ENCODE peak calls at places on chromosomes 16 and 17, in six cellular contexts. K is neuronal stem cell, R is IMR-90, P is mesendoderm, Y is H1, I is trophoblast cell. N is an unnamed sample.

GRCh38 chr17:49880291-49881053 is 32.6 kb upstream of the TAC4 start:
- DNase-seq in R (peak; percentile 44), P (peak; percentile 97), I (peak; percentile 94), K (peak; percentile 82), Y (peak; percentile 95), N (peak; percentile 62)

GRCh38 chr17:79023180-79023705 is 726 bp upstream of the C1QTNF1 start:
- DNase-seq in Y (no peak), P (no peak), R (no peak), K (no peak), I (no peak), N (no peak)

GRCh38 chr17:31339906-31340661 is 18.7 kb upstream of the EVI2A start:
- DNase-seq in Y (no peak), R (peak; percentile 90), P (no peak), I (no peak), K (no peak), N (peak; percentile 72)

GRCh38 chr16:69119536-69119935 is 12.9 kb downstream of the CHTF8 start:
- DNase-seq in I (no peak), R (no peak), K (no peak), P (no peak), Y (no peak), N (no peak)

GRCh38 chr17:50559674-50560184 is 786 bp upstream of the CACNA1G start:
- DNase-seq in K (no peak), I (peak; percentile 12), P (peak; percentile 97), Y (peak; percentile 88), R (peak; percentile 5), N (peak; percentile 51)

GRCh38 chr16:22001591-22001990 is 675 bp upstream of the PDZD9 start:
- DNase-seq in Y (no peak), I (no peak), P (no peak), K (no peak), R (peak; percentile 71), N (peak; percentile 39)

GRCh38 chr17:7383742-7384488 is 3.0 kb downstream of the TNK1 start:
- DNase-seq in I (peak; percentile 56), P (peak; percentile 80), R (peak; percentile 13), Y (peak; percentile 92), K (no peak), N (peak; percentile 32)

GRCh38 chr16:71226229-71227141 is 4.0 kb downstream of the HYDIN start:
- DNase-seq in Y (no peak), K (no peak), I (no peak), R (no peak), P (no peak), N (no peak)

GRCh38 chr17:2736956-2737355 is 12.5 kb downstream of the CCDC92B start:
- DNase-seq in I (no peak), K (no peak), P (no peak), Y (no peak), R (no peak), N (peak; percentile 9)

GRCh38 chr17:28967240-28968135 is 16.2 kb upstream of the PHF12 start:
- DNase-seq in I (peak; percentile 89), K (peak; percentile 30), P (peak; percentile 73), Y (no peak), R (no peak), N (no peak)

GRCh38 chr16:13110124-13110796 is 208.9 kb downstream of the SHISA9 start:
- DNase-seq in R (no peak), I (peak; percentile 30), Y (no peak), K (peak; percentile 63), P (peak; percentile 98), N (peak; percentile 71)

GRCh38 chr16:1505073-1505844 is 12.1 kb downstream of the TELO2 start:
- DNase-seq in P (no peak), I (no peak), Y (no peak), R (no peak), K (no peak), N (no peak)

GRCh38 chr17:1726626-1727257 is 2.2 kb downstream of the WDR81 start:
- DNase-seq in R (no peak), P (no peak), K (no peak), I (no peak), Y (no peak), N (no peak)

GRCh38 chr17:72422505-72423285 is 301.9 kb downstream of the SOX9 start:
- DNase-seq in R (peak; percentile 92), I (peak; percentile 98), Y (no peak), P (peak; percentile 73), K (no peak), N (peak; percentile 99)

GRCh38 chr17:13353590-13353989 is 248.1 kb downstream of the HS3ST3A1 start:
- DNase-seq in P (no peak), R (peak; percentile 29), K (no peak), I (no peak), Y (no peak), N (peak; percentile 13)

GRCh38 chr17:64773836-64774761 is 112.0 kb upstream of the SMURF2 start:
- DNase-seq in P (peak; percentile 96), Y (peak; percentile 93), R (peak; percentile 75), I (no peak), K (no peak), N (peak; percentile 85)

GRCh38 chr17:35372846-35373531 is 432 bp downstream of the SLFN11 start:
- DNase-seq in K (no peak), R (no peak), Y (no peak), I (peak; percentile 45), P (no peak), N (no peak)

GRCh38 chr16:64094170-64094960 is 1027.5 kb downstream of the CDH11 start:
- DNase-seq in I (no peak), R (peak; percentile 29), Y (no peak), K (peak; percentile 21), P (no peak), N (peak; percentile 38)

GRCh38 chr17:29622337-29623282 is at the start of gene CORO6:
- DNase-seq in R (peak; percentile 23), I (peak; percentile 68), K (peak; percentile 86), P (peak; percentile 79), Y (peak; percentile 94), N (peak; percentile 55)

GRCh38 chr17:56174421-56174820 is 21.1 kb downstream of the ANKFN1 start:
- DNase-seq in I (no peak), Y (no peak), K (no peak), R (no peak), P (no peak), N (peak; percentile 4)

GRCh38 chr16:80948886-80949502 is 57.7 kb downstream of the CMC2 start:
- DNase-seq in R (peak; percentile 20), Y (peak; percentile 88), I (peak; percentile 26), P (peak; percentile 75), K (peak; percentile 59), N (no peak)

GRCh38 chr16:59339871-59340270 is 605.8 kb upstream of the GOT2 start:
- DNase-seq in Y (no peak), R (no peak), I (no peak), P (peak; percentile 72), K (no peak), N (no peak)

GRCh38 chr17:71335212-71335611 is 785.6 kb upstream of the SOX9 start:
- DNase-seq in Y (no peak), R (no peak), P (no peak), K (no peak), I (no peak), N (no peak)

GRCh38 chr16:86556576-86556975 is 1.5 kb upstream of the MTHFSD start:
- DNase-seq in Y (no peak), P (no peak), K (no peak), I (no peak), R (no peak), N (no peak)

GRCh38 chr17:41835800-41836549 is at the start of gene NT5C3B:
- DNase-seq in P (peak; percentile 48), R (no peak), Y (peak; percentile 76), I (peak; percentile 35), K (peak; percentile 41), N (peak; percentile 41)

GRCh38 chr17:33674685-33675084 is 381.6 kb upstream of the ASIC2 start:
- DNase-seq in K (peak; percentile 65), I (peak; percentile 42), R (peak; percentile 55), P (peak; percentile 72), Y (peak; percentile 85), N (peak; percentile 64)

GRCh38 chr17:73639322-73639721 is 4.9 kb downstream of the SDK2 start:
- DNase-seq in K (no peak), Y (no peak), R (no peak), P (no peak), I (no peak), N (no peak)

GRCh38 chr17:62601438-62601837 is 26.0 kb upstream of the MRC2 start:
- DNase-seq in K (no peak), I (no peak), R (no peak), Y (no peak), P (no peak), N (no peak)

GRCh38 chr16:22915003-22915402 is 101.0 kb downstream of the HS3ST2 start:
- DNase-seq in K (no peak), I (no peak), Y (no peak), R (no peak), P (no peak), N (no peak)

GRCh38 chr17:72123496-72123963 is 2.7 kb downstream of the SOX9 start:
- DNase-seq in R (no peak), I (no peak), Y (peak; percentile 60), K (no peak), P (no peak), N (no peak)

GRCh38 chr17:59754547-59754946 is 47.1 kb downstream of the VMP1 start:
- DNase-seq in I (no peak), K (no peak), R (peak; percentile 98), P (peak; percentile 64), Y (no peak), N (peak; percentile 96)

GRCh38 chr16:90057738-90058173 is 19.4 kb downstream of the PRDM7 start:
- DNase-seq in I (no peak), R (peak; percentile 90), P (no peak), K (no peak), Y (no peak), N (peak; percentile 82)

GRCh38 chr17:44361292-44362055 is 2.2 kb downstream of the FAM171A2 start:
- DNase-seq in I (no peak), P (no peak), R (no peak), Y (no peak), K (no peak), N (no peak)
- H3K18ac ChIP-seq in I (no peak overlapping the region), P (no peak overlapping the region), R (peak overlapping the region; percentile 15), Y (no peak overlapping the region), K (peak overlapping the region; percentile 87), N (peak overlapping the region; percentile 55)

DNA sequence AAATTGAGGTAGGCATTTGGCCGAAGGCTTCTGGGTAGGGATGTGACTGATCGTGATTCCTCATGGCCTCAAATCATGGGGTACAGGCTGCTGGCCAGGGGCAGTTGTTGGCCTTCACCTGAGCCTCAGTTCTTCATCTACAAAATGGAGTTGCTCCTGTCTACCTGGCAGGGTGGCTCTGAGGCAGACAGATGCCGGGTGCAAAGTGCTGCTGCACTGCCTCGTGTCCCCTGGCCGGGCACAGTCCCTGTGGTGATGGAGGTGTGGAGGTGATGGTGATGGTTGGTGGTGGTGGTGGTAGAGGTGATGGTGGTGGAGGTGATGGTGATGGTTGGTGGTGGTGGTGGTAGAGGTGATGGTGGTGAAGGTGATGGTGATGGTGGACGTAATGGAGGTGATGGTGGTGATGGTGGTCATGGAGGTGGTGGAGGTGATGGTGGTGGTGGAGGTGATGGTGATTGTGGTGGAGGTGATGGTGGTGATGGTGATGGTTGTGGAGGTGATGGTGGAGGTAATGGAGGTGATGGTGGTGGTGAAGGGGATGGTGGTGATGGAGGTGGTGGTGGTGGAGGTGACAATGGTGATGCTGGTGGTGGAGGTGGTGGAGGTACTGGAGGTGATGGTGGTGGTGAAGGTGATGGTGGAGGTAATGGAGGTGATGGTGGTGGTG is 52.6 kb downstream of the RNF213 start:
- DNase-seq in K (no peak), Y (no peak), I (no peak), R (no peak), P (no peak), N (no peak)
- H4K8ac ChIP-seq in K (peak overlapping the region; percentile 3), Y (no peak overlapping the region), I (no peak overlapping the region), R (no peak overlapping the region), P (no peak overlapping the region), N (peak overlapping the region; percentile 33)

GRCh38 chr17:38715216-38715943 is 10.3 kb downstream of the MLLT6 start:
- DNase-seq in R (no peak), I (no peak), Y (no peak), K (no peak), P (no peak), N (no peak)
- H3K18ac ChIP-seq in R (no peak overlapping the region), I (no peak overlapping the region), Y (peak overlapping the region; percentile 71), K (no peak overlapping the region), P (no peak overlapping the region), N (no peak overlapping the region)

GRCh38 chr17:8873801-8874715 is 6.6 kb upstream of the PIK3R6 start:
- DNase-seq in R (no peak), P (peak; percentile 87), I (no peak), K (no peak), Y (no peak), N (no peak)
- H4K8ac ChIP-seq in R (no peak overlapping the region), P (no peak overlapping the region), I (no peak overlapping the region), K (no peak overlapping the region), Y (peak overlapping the region; percentile 75), N (no peak overlapping the region)